ENCODE peak calls at places on chromosomes 12 and 14, in five cellular contexts. One of them, this sample, is unnamed.

GRCh38 chr12:46430340-46430948 is 57.9 kb upstream of the SLC38A2 start:
- DNase-seq in AG04449: peak
- DNase-seq in cardiac muscle cell: peak
- DNase-seq in small intestine: peak
- DNase-seq in psoas muscle: no peak
- DNase-seq in this sample: no peak

GRCh38 chr12:111412007-111412829 is 6.5 kb downstream of the SH2B3 start:
- DNase-seq in AG04449: no peak
- DNase-seq in cardiac muscle cell: peak
- DNase-seq in small intestine: no peak
- DNase-seq in psoas muscle: no peak
- DNase-seq in this sample: peak

GRCh38 chr14:96797943-96798349 is 764 bp downstream of the VRK1 start:
- DNase-seq in AG04449: no peak
- DNase-seq in cardiac muscle cell: no peak
- DNase-seq in small intestine: no peak
- DNase-seq in psoas muscle: no peak
- DNase-seq in this sample: no peak

GRCh38 chr12:65853489-65854157 is 29.3 kb downstream of the HMGA2 start:
- DNase-seq in AG04449: no peak
- DNase-seq in cardiac muscle cell: no peak
- DNase-seq in small intestine: no peak
- DNase-seq in psoas muscle: no peak
- DNase-seq in this sample: no peak

GRCh38 chr12:41011939-41012338 is 176.2 kb upstream of the PDZRN4 start:
- DNase-seq in AG04449: no peak
- DNase-seq in cardiac muscle cell: no peak
- DNase-seq in small intestine: no peak
- DNase-seq in psoas muscle: no peak
- DNase-seq in this sample: no peak

GRCh38 chr12:93727195-93727811 is 50.1 kb downstream of the CRADD start:
- DNase-seq in AG04449: no peak
- DNase-seq in cardiac muscle cell: no peak
- DNase-seq in small intestine: no peak
- DNase-seq in psoas muscle: peak
- DNase-seq in this sample: no peak

GRCh38 chr14:71267691-71268090 is 360.4 kb downstream of the PCNX1 start:
- DNase-seq in AG04449: no peak
- DNase-seq in cardiac muscle cell: peak
- DNase-seq in small intestine: peak
- DNase-seq in psoas muscle: no peak
- DNase-seq in this sample: no peak

GRCh38 chr12:88638388-88638787 is 58.1 kb upstream of the KITLG start:
- DNase-seq in AG04449: no peak
- DNase-seq in cardiac muscle cell: peak
- DNase-seq in small intestine: no peak
- DNase-seq in psoas muscle: no peak
- DNase-seq in this sample: peak

GRCh38 chr14:44565968-44566367 is 58.9 kb upstream of the FSCB start:
- DNase-seq in AG04449: no peak
- DNase-seq in cardiac muscle cell: no peak
- DNase-seq in small intestine: no peak
- DNase-seq in psoas muscle: no peak
- DNase-seq in this sample: no peak

GRCh38 chr14:36975834-36976233 is 196.6 kb downstream of the SLC25A21 start:
- DNase-seq in AG04449: no peak
- DNase-seq in cardiac muscle cell: no peak
- DNase-seq in small intestine: no peak
- DNase-seq in psoas muscle: no peak
- DNase-seq in this sample: no peak

GRCh38 chr12:93098077-93098476 is 169.0 kb upstream of the EEA1 start:
- DNase-seq in AG04449: no peak
- DNase-seq in cardiac muscle cell: peak
- DNase-seq in small intestine: peak
- DNase-seq in psoas muscle: peak
- DNase-seq in this sample: peak

GRCh38 chr12:131565256-131566005 is 145.5 kb upstream of the SFSWAP start:
- DNase-seq in AG04449: no peak
- DNase-seq in cardiac muscle cell: no peak
- DNase-seq in small intestine: no peak
- DNase-seq in psoas muscle: no peak
- DNase-seq in this sample: no peak

GRCh38 chr14:73458219-73458976 is at the start of gene NUMB:
- DNase-seq in AG04449: peak
- DNase-seq in cardiac muscle cell: peak
- DNase-seq in small intestine: peak
- DNase-seq in psoas muscle: peak
- DNase-seq in this sample: peak

DNA sequence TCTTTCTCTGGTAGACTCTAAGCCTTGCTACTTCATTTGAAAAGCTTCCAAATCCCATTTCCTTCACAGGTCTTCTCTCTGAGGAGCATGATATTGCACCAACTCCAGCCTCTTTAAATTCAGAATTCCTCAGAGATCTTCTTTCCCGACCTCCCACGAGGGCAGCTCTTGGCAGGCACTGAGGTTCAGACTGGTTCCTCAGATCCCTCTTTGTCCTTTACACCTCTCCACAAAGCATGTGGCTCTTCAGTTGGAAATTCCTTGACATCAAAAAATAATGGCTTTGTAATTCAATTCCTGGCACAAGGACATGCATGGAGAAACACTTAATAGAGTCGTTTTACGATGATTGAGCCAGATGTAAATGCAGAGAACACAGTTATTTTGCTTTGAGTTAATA is 63.2 kb upstream of the TMX1 start:
- DNase-seq in AG04449: no peak
- DNase-seq in cardiac muscle cell: peak
- DNase-seq in small intestine: no peak
- DNase-seq in psoas muscle: no peak
- DNase-seq in this sample: peak
- H3K4me3 ChIP-seq in AG04449: no peak
- H3K4me3 ChIP-seq in cardiac muscle cell: no peak
- H3K4me3 ChIP-seq in small intestine: no peak
- H3K4me3 ChIP-seq in psoas muscle: no peak
- H3K4me3 ChIP-seq in this sample: no peak

GRCh38 chr12:31961137-31961536 is 1.9 kb downstream of the RESF1 start:
- DNase-seq in AG04449: no peak
- DNase-seq in cardiac muscle cell: no peak
- DNase-seq in small intestine: no peak
- DNase-seq in psoas muscle: no peak
- DNase-seq in this sample: no peak
- H3K4me3 ChIP-seq in AG04449: no peak
- H3K4me3 ChIP-seq in cardiac muscle cell: peak
- H3K4me3 ChIP-seq in small intestine: peak
- H3K4me3 ChIP-seq in psoas muscle: peak
- H3K4me3 ChIP-seq in this sample: peak

GRCh38 chr14:69260979-69261605 is 1.1 kb downstream of the GALNT16 start:
- DNase-seq in AG04449: no peak
- DNase-seq in cardiac muscle cell: no peak
- DNase-seq in small intestine: peak
- DNase-seq in psoas muscle: peak
- DNase-seq in this sample: peak
- H3K4me3 ChIP-seq in AG04449: peak
- H3K4me3 ChIP-seq in cardiac muscle cell: peak
- H3K4me3 ChIP-seq in small intestine: peak
- H3K4me3 ChIP-seq in psoas muscle: peak
- H3K4me3 ChIP-seq in this sample: peak

GRCh38 chr14:35400707-35401421 is 3.7 kb downstream of the NFKBIA start:
- DNase-seq in AG04449: no peak
- DNase-seq in cardiac muscle cell: peak
- DNase-seq in small intestine: peak
- DNase-seq in psoas muscle: peak
- DNase-seq in this sample: no peak
- H3K4me3 ChIP-seq in AG04449: no peak
- H3K4me3 ChIP-seq in cardiac muscle cell: no peak
- H3K4me3 ChIP-seq in small intestine: peak
- H3K4me3 ChIP-seq in psoas muscle: peak
- H3K4me3 ChIP-seq in this sample: no peak

DNA sequence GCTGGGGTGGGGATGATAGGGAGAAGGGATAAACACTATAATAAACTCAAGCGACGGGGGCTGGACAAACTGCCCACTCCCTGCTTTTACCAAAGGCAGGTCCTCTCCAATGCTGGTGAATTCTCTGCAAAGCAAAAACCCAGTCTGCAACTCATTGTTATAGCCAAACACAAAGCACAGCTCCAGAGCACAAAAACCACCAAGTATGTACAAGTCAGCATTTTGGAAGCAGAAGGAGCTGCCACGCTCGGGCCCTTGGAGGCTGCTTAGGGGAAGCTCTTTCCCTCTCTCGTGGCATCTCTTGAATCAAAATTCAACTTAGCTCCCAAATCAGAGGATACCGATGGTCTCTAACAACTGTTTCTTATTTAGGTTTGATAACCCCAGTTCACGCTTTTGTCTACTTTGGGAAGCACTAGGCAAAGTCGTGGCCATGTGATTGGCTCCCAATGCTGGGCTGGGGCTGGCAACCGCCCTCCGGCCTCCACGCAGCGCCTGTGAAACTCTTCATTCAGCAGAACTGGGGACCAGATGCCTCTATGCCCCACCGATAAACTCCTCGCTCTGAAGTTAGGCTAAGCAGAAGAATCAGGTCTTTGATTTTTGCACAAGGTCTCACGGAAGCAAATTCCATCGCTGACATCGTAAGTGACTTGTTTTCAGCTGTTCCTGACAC is 158.5 kb upstream of the FOXN3 start:
- DNase-seq in AG04449: no peak
- DNase-seq in cardiac muscle cell: no peak
- DNase-seq in small intestine: no peak
- DNase-seq in psoas muscle: no peak
- DNase-seq in this sample: no peak
- H3K4me3 ChIP-seq in AG04449: no peak
- H3K4me3 ChIP-seq in cardiac muscle cell: no peak
- H3K4me3 ChIP-seq in small intestine: no peak
- H3K4me3 ChIP-seq in psoas muscle: no peak
- H3K4me3 ChIP-seq in this sample: no peak

GRCh38 chr12:95202691-95203476 is 14.4 kb downstream of the FGD6 start:
- DNase-seq in AG04449: no peak
- DNase-seq in cardiac muscle cell: peak
- DNase-seq in small intestine: no peak
- DNase-seq in psoas muscle: no peak
- DNase-seq in this sample: no peak

GRCh38 chr12:95205685-95206084 is 11.6 kb downstream of the FGD6 start:
- DNase-seq in AG04449: peak
- DNase-seq in cardiac muscle cell: peak
- DNase-seq in small intestine: no peak
- DNase-seq in psoas muscle: no peak
- DNase-seq in this sample: no peak

GRCh38 chr12:95205016-95205415 is 12.3 kb downstream of the FGD6 start:
- DNase-seq in AG04449: no peak
- DNase-seq in cardiac muscle cell: no peak
- DNase-seq in small intestine: no peak
- DNase-seq in psoas muscle: no peak
- DNase-seq in this sample: no peak

GRCh38 chr12:95203477-95203843 is 13.8 kb downstream of the FGD6 start:
- DNase-seq in AG04449: no peak
- DNase-seq in cardiac muscle cell: no peak
- DNase-seq in small intestine: no peak
- DNase-seq in psoas muscle: no peak
- DNase-seq in this sample: no peak

GRCh38 chr12:95204141-95204866 is 13.0 kb downstream of the FGD6 start:
- DNase-seq in AG04449: peak
- DNase-seq in cardiac muscle cell: peak
- DNase-seq in small intestine: peak
- DNase-seq in psoas muscle: no peak
- DNase-seq in this sample: peak
- H3K4me3 ChIP-seq in AG04449: no peak
- H3K4me3 ChIP-seq in cardiac muscle cell: no peak
- H3K4me3 ChIP-seq in small intestine: no peak
- H3K4me3 ChIP-seq in psoas muscle: no peak
- H3K4me3 ChIP-seq in this sample: no peak

GRCh38 chr14:32074887-32075572 is 2.1 kb upstream of the ARHGAP5 start:
- DNase-seq in AG04449: no peak
- DNase-seq in cardiac muscle cell: peak
- DNase-seq in small intestine: no peak
- DNase-seq in psoas muscle: no peak
- DNase-seq in this sample: no peak
- H3K4me3 ChIP-seq in AG04449: peak
- H3K4me3 ChIP-seq in cardiac muscle cell: peak
- H3K4me3 ChIP-seq in small intestine: peak
- H3K4me3 ChIP-seq in psoas muscle: peak
- H3K4me3 ChIP-seq in this sample: no peak

DNA sequence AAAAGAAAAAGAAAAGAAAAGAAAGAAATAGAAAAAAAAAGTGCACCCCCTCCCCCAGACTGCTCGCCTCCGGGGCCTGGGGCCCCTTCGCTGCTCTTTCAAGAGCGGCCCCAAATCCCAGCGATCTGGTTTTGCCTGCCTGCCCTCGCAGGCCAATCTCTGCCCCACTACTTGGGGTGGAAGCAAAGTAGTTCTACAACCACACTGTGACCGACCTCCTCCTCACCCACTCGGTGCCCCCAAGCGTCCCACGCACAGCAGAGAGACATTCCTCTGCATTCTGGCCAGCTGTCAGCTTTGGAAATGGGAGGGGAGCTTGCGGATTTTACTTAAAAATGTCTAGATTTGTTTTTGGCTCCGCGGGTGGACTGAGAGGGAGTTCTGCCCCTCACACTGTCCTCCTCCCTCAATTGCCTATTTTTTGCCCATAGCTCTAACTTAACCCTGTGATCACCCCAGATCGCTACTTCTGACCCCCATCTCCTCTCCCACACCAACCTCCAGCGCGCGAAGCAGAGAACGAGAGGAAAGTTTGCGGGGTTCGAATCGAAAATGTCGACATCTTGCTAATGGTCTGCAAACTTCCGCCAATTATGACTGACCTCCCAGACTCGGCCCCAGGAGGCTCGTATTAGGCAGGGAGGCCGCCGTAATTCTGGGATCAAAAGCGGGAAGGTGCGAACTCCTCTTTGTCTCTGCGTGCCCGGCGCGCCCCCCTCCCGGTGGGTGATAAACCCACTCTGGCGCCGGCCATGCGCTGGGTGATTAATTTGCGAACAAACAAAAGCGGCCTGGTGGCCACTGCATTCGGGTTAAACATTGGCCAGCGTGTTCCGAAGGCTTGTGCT is 2.7 kb upstream of the TBX3 start:
- DNase-seq in AG04449: no peak
- DNase-seq in cardiac muscle cell: no peak
- DNase-seq in small intestine: no peak
- DNase-seq in psoas muscle: no peak
- DNase-seq in this sample: peak
- H3K4me3 ChIP-seq in AG04449: no peak
- H3K4me3 ChIP-seq in cardiac muscle cell: no peak
- H3K4me3 ChIP-seq in small intestine: no peak
- H3K4me3 ChIP-seq in psoas muscle: no peak
- H3K4me3 ChIP-seq in this sample: no peak

GRCh38 chr14:22713631-22713950 is 52.9 kb upstream of the OXA1L start:
- DNase-seq in AG04449: no peak
- DNase-seq in cardiac muscle cell: no peak
- DNase-seq in small intestine: no peak
- DNase-seq in psoas muscle: no peak
- DNase-seq in this sample: no peak
- H3K4me3 ChIP-seq in AG04449: no peak
- H3K4me3 ChIP-seq in cardiac muscle cell: no peak
- H3K4me3 ChIP-seq in small intestine: peak
- H3K4me3 ChIP-seq in psoas muscle: peak
- H3K4me3 ChIP-seq in this sample: no peak

GRCh38 chr14:23160924-23161522 is 22.4 kb downstream of the SLC7A8 start:
- DNase-seq in AG04449: no peak
- DNase-seq in cardiac muscle cell: peak
- DNase-seq in small intestine: peak
- DNase-seq in psoas muscle: peak
- DNase-seq in this sample: peak
- H3K4me3 ChIP-seq in AG04449: no peak
- H3K4me3 ChIP-seq in cardiac muscle cell: no peak
- H3K4me3 ChIP-seq in small intestine: no peak
- H3K4me3 ChIP-seq in psoas muscle: peak
- H3K4me3 ChIP-seq in this sample: no peak